ENCODE peak calls at places on chromosome 10, in seven cellular contexts. U is heart right ventricle; Z is brain microvascular endothelial cell; Y is tibial artery; K is CD8-positive, alpha-beta memory T cell; D is GM23248; V is lung. F is an unnamed sample. For H3K36me3 and H3K27me3, the result is how much of the 10 kb centered on the place peaks cover.

GRCh38 chr10:128963246-128964099 is 503.6 kb upstream of the MGMT start:
- DNase-seq in K (no peak), V (no peak), U (no peak), Y (no peak), Z (no peak), D (no peak), F (no peak)

GRCh38 chr10:16967866-16968721 is 150.9 kb upstream of the RSU1 start:
- DNase-seq in K (no peak), V (no peak), Y (no peak), D (peak), U (peak), Z (peak), F (peak)

GRCh38 chr10:31004611-31005193 is 27.0 kb downstream of the ZNF438 start:
- DNase-seq in K (no peak), V (no peak), U (no peak), D (peak), Z (peak), Y (no peak), F (peak)

GRCh38 chr10:33274096-33274785 is 60.2 kb downstream of the NRP1 start:
- DNase-seq in V (no peak), U (no peak), Z (no peak), Y (no peak), D (no peak), K (no peak), F (no peak)

GRCh38 chr10:30536578-30536977 is 93.0 kb downstream of the LYZL2 start:
- DNase-seq in Y (no peak), V (no peak), U (no peak), Z (no peak), D (no peak), K (no peak), F (no peak)

GRCh38 chr10:16626697-16627096 is 105.0 kb upstream of the C1QL3 start:
- DNase-seq in Y (no peak), U (no peak), K (no peak), Z (no peak), V (no peak), D (no peak), F (no peak)

GRCh38 chr10:79342811-79343541 is 4.3 kb upstream of the PPIF start:
- DNase-seq in Z (no peak), D (peak), V (no peak), U (no peak), Y (peak), K (no peak), F (peak)

GRCh38 chr10:120260446-120260845 is 196.6 kb upstream of the PLPP4 start:
- DNase-seq in Y (no peak), V (no peak), K (no peak), D (no peak), U (no peak), Z (no peak), F (no peak)

GRCh38 chr10:119253433-119254174 is 46.2 kb downstream of the GRK5 start:
- DNase-seq in K (no peak), U (peak), Y (peak), D (peak), Z (peak), V (peak), F (peak)

GRCh38 chr10:124450010-124450782 is at the start of gene NKX1-2:
- DNase-seq in U (no peak), D (peak), V (no peak), Y (no peak), Z (no peak), K (no peak), F (peak)

GRCh38 chr10:121526801-121527221 is 71.4 kb downstream of the FGFR2 start:
- DNase-seq in K (no peak), V (no peak), U (no peak), Y (no peak), D (no peak), Z (no peak), F (no peak)

GRCh38 chr10:14486777-14487510 is 156.2 kb upstream of the FRMD4A start:
- DNase-seq in Z (no peak), U (no peak), K (no peak), V (no peak), Y (no peak), D (no peak), F (peak)

GRCh38 chr10:7795605-7796004 is 7.6 kb downstream of the ATP5F1C start:
- DNase-seq in Y (no peak), Z (peak), V (no peak), K (no peak), D (no peak), U (peak), F (no peak)
- H3K36me3 ChIP-seq in Y (under half), Z (under half), V (under half), K (under half), D (under half), U (under half), F (half or more)

GRCh38 chr10:122648599-122649428 is 50.8 kb downstream of the C10orf120 start:
- DNase-seq in U (peak), V (peak), Z (peak), Y (peak), D (peak), K (no peak), F (peak)

GRCh38 chr10:122650331-122650730 is 49.3 kb downstream of the C10orf120 start:
- DNase-seq in U (no peak), V (no peak), Z (no peak), K (no peak), D (no peak), Y (peak), F (no peak)

GRCh38 chr10:122646511-122647382 is 52.9 kb downstream of the C10orf120 start:
- DNase-seq in Z (no peak), Y (peak), K (no peak), D (peak), U (no peak), V (no peak), F (peak)

GRCh38 chr10:122647383-122647968 is 52.2 kb downstream of the C10orf120 start:
- DNase-seq in Z (no peak), U (no peak), Y (peak), D (no peak), V (no peak), K (no peak), F (no peak)

DNA sequence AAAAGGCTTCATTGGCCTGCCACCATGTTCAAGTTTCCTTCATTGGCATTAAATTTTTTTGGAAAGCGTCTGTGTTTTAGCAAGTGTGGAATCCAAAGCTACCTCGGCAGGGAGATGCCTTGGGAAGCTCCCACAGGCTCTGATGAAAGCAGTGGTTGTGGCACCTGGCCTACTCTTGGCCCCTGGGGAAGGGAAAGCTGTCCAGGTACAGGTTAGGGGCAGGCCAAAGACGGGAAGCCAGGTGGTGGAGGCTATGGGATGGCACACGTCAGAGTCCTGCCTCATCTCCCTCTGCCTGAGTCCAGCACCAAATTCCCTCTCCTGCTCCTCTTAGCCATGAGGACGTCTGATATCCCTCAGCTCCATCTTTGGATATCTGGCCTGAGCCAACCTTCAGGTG is 49.7 kb downstream of the C10orf120 start:
- DNase-seq in Y (peak), K (no peak), D (no peak), U (no peak), Z (no peak), V (no peak), F (no peak)
- H3K27me3 ChIP-seq in Y (under half), K (under half), D (under half), U (under half), Z (under half), V (under half), F (under half)

DNA sequence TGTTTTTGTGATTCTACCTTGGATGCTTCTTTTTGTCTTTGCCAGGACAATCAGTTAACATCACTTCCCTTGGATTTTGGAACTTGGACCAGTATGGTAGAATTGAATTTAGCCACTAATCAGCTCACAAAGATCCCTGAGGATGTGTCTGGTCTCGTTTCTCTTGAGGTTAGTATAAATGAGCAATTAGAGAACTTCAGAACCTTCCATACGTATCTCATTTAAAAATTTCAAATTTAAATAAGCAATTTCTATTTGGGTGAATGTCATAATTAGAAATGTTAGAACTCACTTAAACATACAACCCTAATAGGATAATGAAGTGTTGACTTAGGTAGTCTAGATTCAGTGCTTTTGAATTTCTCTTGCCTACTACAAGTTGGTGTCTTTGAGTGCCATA is 69.3 kb upstream of the ADRA2A start:
- DNase-seq in Y (no peak), Z (no peak), U (no peak), V (no peak), D (no peak), K (no peak), F (no peak)
- H3K36me3 ChIP-seq in Y (under half), Z (under half), U (half or more), V (under half), D (half or more), K (under half), F (under half)

DNA sequence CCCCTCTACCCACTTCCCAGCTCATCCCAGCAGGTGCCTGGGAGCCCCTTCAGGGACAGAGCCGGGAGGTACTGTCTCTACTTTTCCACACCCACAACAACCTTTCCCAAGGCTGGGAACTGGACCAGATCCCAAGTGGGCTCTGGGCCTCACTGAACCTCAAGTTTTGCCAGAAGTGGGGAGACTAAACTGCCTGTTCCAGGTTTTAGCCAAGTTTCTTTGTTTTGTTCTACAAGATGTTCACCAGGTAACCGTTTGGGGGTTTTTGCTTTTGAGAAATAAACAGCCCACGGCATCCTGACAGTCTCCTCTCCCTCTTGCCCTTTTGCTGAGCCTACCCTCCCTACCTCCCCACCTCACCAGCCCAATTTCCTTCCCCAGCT is 10.6 kb upstream of the EMX2 start:
- DNase-seq in Y (no peak), U (no peak), D (no peak), V (no peak), K (no peak), Z (no peak), F (no peak)
- H3K27me3 ChIP-seq in Y (under half), U (half or more), D (under half), V (under half), K (under half), Z (half or more), F (under half)

DNA sequence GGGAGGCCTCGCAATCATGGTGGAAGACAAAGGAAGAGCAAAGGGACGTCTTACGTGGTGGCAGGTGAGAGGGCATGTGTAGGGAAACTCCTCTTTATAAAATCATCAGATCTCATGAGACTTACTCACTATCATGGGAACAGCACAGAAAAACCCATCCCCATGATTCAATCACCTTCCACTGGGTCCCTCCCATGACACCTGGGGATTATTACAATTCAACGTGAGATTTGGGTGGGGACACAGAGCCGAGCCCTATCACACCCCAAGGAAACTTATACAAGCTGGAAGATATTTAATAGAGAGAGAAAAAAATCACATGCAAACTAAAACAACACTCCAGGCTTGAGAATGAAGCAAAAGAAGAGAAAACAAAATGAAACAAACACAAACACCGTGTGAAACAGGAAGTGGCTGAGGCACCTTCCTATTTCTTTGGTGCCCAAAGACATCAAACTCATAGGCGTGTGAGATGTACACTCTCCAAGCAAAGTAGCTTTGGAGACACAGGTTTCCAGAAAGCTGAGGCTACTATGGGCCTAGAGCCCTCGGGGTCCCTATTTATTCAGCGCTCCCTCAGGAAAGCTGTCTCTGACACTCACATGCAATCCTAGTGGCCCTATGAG is 97.2 kb downstream of the PRKCQ start:
- DNase-seq in Z (no peak), Y (no peak), U (no peak), K (no peak), D (no peak), V (no peak), F (no peak)
- H3K36me3 ChIP-seq in Z (under half), Y (under half), U (under half), K (half or more), D (under half), V (under half), F (under half)

GRCh38 chr10:47291682-47292081 is 8.3 kb upstream of the GDF10 start:
- DNase-seq in Y (peak), U (no peak), Z (no peak), K (no peak), D (no peak), V (no peak), F (no peak)
- H3K27me3 ChIP-seq in Y (under half), U (under half), Z (under half), K (under half), D (under half), V (under half), F (under half)

GRCh38 chr10:5816170-5816569 is 2.9 kb upstream of the GDI2 start:
- DNase-seq in K (no peak), Y (no peak), U (no peak), Z (no peak), V (no peak), D (no peak), F (no peak)

GRCh38 chr10:5812283-5813090 is 747 bp downstream of the GDI2 start:
- DNase-seq in V (peak), D (peak), U (peak), K (peak), Z (no peak), Y (peak), F (peak)

GRCh38 chr10:5813341-5814109 is at the start of gene GDI2:
- DNase-seq in Y (peak), Z (peak), V (peak), K (peak), D (peak), U (peak), F (peak)

GRCh38 chr10:5813091-5813340 is 218 bp downstream of the GDI2 start:
- DNase-seq in V (no peak), U (no peak), D (no peak), Z (no peak), Y (no peak), K (no peak), F (no peak)

DNA sequence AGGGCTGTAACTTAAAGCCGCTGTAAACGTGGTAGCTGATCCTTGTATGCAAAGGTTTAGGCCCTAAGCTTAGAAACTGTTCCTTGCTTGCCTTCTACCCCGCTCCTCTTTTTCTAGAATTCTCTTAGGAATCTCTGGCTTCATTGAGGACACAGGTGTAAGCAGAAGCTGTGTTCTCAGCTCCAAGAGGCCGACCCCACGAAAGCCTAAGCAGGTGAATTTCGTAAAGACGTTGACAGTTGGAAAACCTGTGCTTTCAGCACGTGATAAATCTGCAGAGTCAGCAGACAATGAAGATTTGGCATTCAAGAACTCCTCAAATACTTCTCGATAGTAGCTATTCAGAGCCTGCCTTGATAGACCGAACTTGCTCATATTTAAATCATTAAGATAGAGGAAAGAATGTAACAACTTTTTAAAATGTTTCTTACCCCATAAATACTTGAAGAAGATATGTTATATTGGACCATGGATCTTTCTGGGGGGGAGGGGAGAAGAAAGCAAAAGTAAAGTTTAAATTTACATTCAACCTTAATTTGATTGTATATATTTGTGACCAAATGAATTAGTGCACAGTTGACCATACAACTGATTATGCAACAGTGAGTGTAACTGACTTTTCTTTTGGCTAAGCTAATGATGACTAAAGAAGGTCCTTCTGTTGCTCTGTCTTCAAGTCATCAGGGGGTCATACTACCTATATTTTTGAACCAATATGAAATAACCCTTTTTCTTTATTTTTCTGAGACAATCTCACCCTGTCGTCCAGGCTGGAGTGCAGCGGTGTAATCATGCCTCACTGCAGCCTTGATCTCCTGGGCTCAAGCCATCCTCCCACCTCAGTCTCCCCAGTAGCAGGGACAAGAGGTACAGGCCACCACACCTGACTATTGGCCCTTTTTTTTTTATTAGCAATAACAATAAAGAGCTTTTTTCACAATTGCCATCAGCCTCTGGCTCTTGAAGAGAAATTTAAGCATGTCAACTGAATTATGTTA is 1.2 kb upstream of the GDI2 start:
- DNase-seq in K (no peak), U (no peak), V (no peak), D (peak), Z (peak), Y (no peak), F (no peak)
- H3K36me3 ChIP-seq in K (under half), U (under half), V (under half), D (under half), Z (under half), Y (under half), F (under half)

GRCh38 chr10:113138937-113139585 is 189.0 kb downstream of the TCF7L2 start:
- DNase-seq in D (no peak), U (no peak), V (no peak), K (no peak), Z (no peak), Y (no peak), F (no peak)
- H3K27me3 ChIP-seq in D (under half), U (under half), V (under half), K (under half), Z (under half), Y (under half), F (under half)